ENCODE peak calls at places on chromosomes 11 and 22, in seven cellular contexts. O, K, J, H, R, B and I are unnamed samples.

GRCh38 chr11:117217141-117217609 is 14.7 kb downstream of the PCSK7 start:
- DNase-seq in O (no peak), K (peak; percentile 54), J (peak; percentile 88), H (no peak), R (peak; percentile 95), B (no peak), I (peak; percentile 40)

GRCh38 chr11:132402056-132402684 is 1031.8 kb downstream of the NTM start:
- DNase-seq in O (peak; percentile 43), K (peak; percentile 22), J (peak; percentile 51), H (peak; percentile 76), R (no peak), B (peak; percentile 64), I (peak; percentile 82)

GRCh38 chr11:98136357-98136756 is 884.4 kb upstream of the CNTN5 start:
- DNase-seq in O (no peak), K (no peak), J (no peak), H (no peak), R (no peak), B (no peak), I (no peak)

GRCh38 chr11:8033791-8034585 is 46.9 kb downstream of the EIF3F start:
- DNase-seq in O (no peak), K (no peak), J (no peak), H (no peak), R (no peak), B (peak; percentile 41), I (no peak)

GRCh38 chr11:69821511-69822040 is 2.4 kb upstream of the FGF3 start:
- DNase-seq in O (no peak), K (no peak), J (no peak), H (no peak), R (no peak), B (no peak), I (no peak)

GRCh38 chr22:17303840-17304779 is 65.2 kb upstream of the CECR2 start:
- DNase-seq in O (no peak), K (no peak), J (no peak), H (no peak), R (peak; percentile 0), B (no peak), I (no peak)

GRCh38 chr11:20599424-20600346 is at the start of gene SLC6A5:
- DNase-seq in O (peak; percentile 85), K (peak; percentile 19), J (peak; percentile 19), H (peak; percentile 90), R (peak; percentile 66), B (peak; percentile 88), I (peak; percentile 92)

GRCh38 chr11:120599816-120600420 is 88.4 kb downstream of the GRIK4 start:
- DNase-seq in O (no peak), K (no peak), J (no peak), H (no peak), R (no peak), B (no peak), I (no peak)

GRCh38 chr11:75492181-75492820 is 33.4 kb downstream of the GDPD5 start:
- DNase-seq in O (no peak), K (no peak), J (peak; percentile 20), H (peak; percentile 75), R (no peak), B (no peak), I (peak; percentile 81)

GRCh38 chr22:26587991-26588613 is 1.8 kb downstream of the TPST2 start:
- DNase-seq in O (no peak), K (no peak), J (no peak), H (no peak), R (peak; percentile 45), B (no peak), I (no peak)

GRCh38 chr11:66230171-66230570 is 38.3 kb upstream of the RAB1B start:
- DNase-seq in O (no peak), K (no peak), J (no peak), H (no peak), R (no peak), B (no peak), I (no peak)

GRCh38 chr22:17606472-17606871 is 22.1 kb downstream of the ATP6V1E1 start:
- DNase-seq in O (no peak), K (no peak), J (peak; percentile 65), H (no peak), R (no peak), B (no peak), I (no peak)

GRCh38 chr11:57552479-57552878 is 15.0 kb downstream of the UBE2L6 start:
- DNase-seq in O (no peak), K (no peak), J (no peak), H (no peak), R (peak; percentile 97), B (no peak), I (peak; percentile 44)

GRCh38 chr22:36073476-36073875 is 44.9 kb upstream of the RBFOX2 start:
- DNase-seq in O (no peak), K (peak; percentile 50), J (peak; percentile 43), H (no peak), R (no peak), B (no peak), I (no peak)

DNA sequence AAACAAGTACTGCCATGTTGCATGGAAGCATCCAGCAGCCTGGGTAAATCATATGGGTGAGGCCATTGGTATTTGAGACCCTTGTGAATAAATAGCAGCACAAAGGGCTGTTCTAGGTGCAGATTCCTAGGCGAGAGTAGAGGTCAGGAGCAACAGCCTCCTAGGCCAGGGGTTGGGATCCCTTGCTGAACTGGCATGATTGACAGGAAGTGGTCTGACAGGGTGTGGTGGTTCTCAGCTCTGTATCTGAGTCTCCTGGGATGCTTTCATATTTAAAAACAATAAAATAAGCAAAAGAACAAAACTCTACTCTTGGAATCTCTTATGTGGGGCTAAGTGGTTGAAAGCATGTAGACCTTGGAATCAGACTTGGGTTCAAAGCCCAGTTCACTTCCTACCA is 35.8 kb downstream of the INSC start:
- DNase-seq in O (no peak), K (no peak), J (no peak), H (no peak), R (no peak), B (no peak), I (no peak)
- H3K4ac ChIP-seq in O (no peak overlapping the region), K (no peak overlapping the region), J (peak overlapping the region; percentile 10), H (no peak overlapping the region), R (no peak overlapping the region), B (no peak overlapping the region), I (no peak overlapping the region)

DNA sequence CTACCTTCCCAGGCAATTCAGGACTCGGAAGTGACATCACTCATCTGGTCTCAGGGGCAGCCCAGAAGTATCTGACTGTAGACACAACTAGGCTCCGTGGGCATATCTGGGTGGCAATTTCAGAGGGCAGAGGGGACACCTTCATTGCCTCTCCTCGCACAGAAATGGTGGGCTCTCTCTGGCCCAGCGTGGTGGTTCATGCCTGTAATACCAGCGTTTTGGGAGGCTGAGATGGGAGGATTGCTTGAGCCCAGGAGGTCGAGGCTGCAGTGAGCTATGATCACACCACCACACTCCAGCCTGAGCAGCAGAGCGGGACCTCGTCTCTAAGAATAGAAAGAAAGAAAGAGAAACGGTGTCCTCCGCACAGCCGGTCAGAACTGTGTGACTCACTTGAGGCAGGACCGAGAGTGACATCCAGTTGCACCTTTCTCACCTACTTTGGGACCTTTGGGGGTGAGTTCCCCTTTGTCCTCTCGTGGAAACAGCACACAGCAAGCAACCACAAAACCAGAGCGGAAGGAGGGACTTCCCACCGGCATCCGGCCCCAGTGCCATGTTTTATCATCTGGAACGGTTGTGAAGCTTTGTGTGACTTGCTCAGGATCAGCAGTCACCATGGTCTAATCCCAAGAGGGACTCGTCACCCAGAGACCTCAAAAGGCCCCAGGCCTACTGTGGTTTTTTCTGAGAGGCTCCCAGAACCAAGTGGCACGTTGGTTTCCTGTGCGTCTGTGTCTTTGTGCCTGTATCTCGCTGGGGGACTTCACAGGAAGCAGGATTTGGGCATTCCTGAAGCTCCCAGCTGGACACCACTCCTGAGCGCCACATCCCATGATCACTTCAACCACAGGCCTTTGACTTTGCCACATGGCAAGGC is 38.4 kb upstream of the EMID1 start:
- DNase-seq in O (no peak), K (no peak), J (no peak), H (no peak), R (peak; percentile 10), B (no peak), I (no peak)
- H3K4ac ChIP-seq in O (no peak overlapping the region), K (no peak overlapping the region), J (no peak overlapping the region), H (no peak overlapping the region), R (no peak overlapping the region), B (no peak overlapping the region), I (no peak overlapping the region)

GRCh38 chr11:108313444-108313843 is 90.6 kb downstream of the ATM start:
- DNase-seq in O (no peak), K (no peak), J (no peak), H (no peak), R (no peak), B (no peak), I (no peak)

GRCh38 chr11:108319541-108320145 is 96.8 kb downstream of the ATM start:
- DNase-seq in O (no peak), K (no peak), J (peak; percentile 56), H (no peak), R (peak; percentile 23), B (no peak), I (no peak)

DNA sequence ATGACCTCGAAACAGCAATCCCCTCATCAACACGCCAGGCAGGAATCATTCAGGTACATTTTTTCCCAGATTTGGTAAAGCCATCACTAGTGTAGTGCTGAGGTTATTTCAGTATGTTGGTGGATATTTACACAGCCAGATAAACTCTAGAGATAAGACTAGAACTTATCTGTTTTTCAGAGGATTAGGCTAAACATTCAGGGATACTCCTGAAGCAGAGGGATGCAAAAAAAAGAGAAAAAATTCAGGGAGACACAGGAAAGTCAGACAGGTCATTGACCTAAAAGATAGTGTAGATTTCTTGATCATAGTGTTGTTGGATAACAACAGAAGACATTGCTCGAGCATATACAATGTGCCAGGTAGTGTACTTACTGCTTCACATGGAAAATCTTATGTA is 93.2 kb downstream of the ATM start:
- DNase-seq in O (no peak), K (no peak), J (no peak), H (no peak), R (no peak), B (no peak), I (peak; percentile 26)
- H3K4ac ChIP-seq in O (no peak overlapping the region), K (no peak overlapping the region), J (no peak overlapping the region), H (no peak overlapping the region), R (no peak overlapping the region), B (no peak overlapping the region), I (no peak overlapping the region)

DNA sequence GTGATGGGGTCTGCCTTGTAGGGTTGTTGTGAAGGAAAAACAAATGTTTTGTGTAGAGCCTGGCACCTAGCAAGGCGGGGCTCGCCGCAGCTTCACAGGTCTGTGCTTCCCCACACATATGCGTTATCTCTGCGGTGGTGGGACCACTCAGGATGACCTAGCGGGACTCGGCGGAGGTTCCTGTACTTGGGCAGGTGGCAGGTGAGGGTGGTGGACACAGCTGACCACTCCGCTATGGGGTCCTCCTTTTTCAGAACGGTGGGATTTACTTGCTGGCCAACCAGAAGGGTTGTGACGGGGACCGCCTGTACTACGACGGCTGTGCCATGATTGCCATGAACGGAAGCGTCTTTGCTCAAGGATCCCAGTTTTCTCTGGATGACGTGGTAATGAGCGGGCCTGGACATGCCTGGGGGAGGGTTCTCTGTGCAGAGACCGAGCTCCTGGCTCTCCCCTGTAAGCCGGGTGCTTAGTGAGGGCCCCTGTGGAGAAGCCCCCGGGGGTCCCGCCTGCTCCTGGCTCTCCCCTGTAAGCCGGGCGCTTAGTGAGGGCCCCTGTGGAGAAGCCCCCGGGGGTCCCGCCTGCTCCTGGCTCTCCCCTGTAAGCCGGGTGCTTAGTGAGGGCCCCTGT is 21.3 kb downstream of the NADSYN1 start:
- DNase-seq in O (no peak), K (no peak), J (no peak), H (no peak), R (no peak), B (no peak), I (no peak)
- H3K4ac ChIP-seq in O (no peak overlapping the region), K (no peak overlapping the region), J (no peak overlapping the region), H (no peak overlapping the region), R (no peak overlapping the region), B (no peak overlapping the region), I (no peak overlapping the region)

GRCh38 chr11:17431139-17431538 is 42.7 kb upstream of the KCNJ11 start:
- DNase-seq in O (no peak), K (no peak), J (no peak), H (no peak), R (no peak), B (no peak), I (no peak)
- H3K4ac ChIP-seq in O (no peak overlapping the region), K (no peak overlapping the region), J (no peak overlapping the region), H (no peak overlapping the region), R (no peak overlapping the region), B (no peak overlapping the region), I (no peak overlapping the region)